ENCODE peak calls at places on chromosomes 12 and 14, in five cellular contexts. C is upper lobe of right lung, D is sigmoid colon, H is tibial nerve, M is neural progenitor cell. L is an unnamed sample.

GRCh38 chr12:116990971-116991966 is 80.5 kb downstream of the FBXW8 start:
- DNase-seq in C (no peak), D (no peak), H (no peak), M (no peak), L (no peak)

GRCh38 chr14:93977790-93978581 is 1.6 kb upstream of the ASB2 start:
- DNase-seq in C (no peak), D (no peak), H (no peak), M (no peak), L (peak; percentile 62)

GRCh38 chr12:38704455-38704854 is 200.9 kb downstream of the CPNE8 start:
- DNase-seq in C (no peak), D (no peak), H (no peak), M (no peak), L (no peak)

GRCh38 chr14:54794148-54794547 is 108.5 kb downstream of the GCH1 start:
- DNase-seq in C (no peak), D (no peak), H (no peak), M (no peak), L (no peak)

GRCh38 chr12:132554857-132555630 is 55.3 kb downstream of the LRCOL1 start:
- DNase-seq in C (no peak), D (no peak), H (no peak), M (peak; percentile 44), L (no peak)

GRCh38 chr12:106297075-106297474 is 5.5 kb upstream of the TCP11L2 start:
- DNase-seq in C (no peak), D (no peak), H (no peak), M (no peak), L (no peak)

GRCh38 chr12:39723831-39724230 is 104.2 kb upstream of the ABCD2 start:
- DNase-seq in C (no peak), D (no peak), H (no peak), M (no peak), L (no peak)

GRCh38 chr14:64943981-64944520 is 1.5 kb upstream of the GPX2 start:
- DNase-seq in C (no peak), D (no peak), H (no peak), M (no peak), L (no peak)

GRCh38 chr14:61343991-61344405 is 22.6 kb downstream of the PRKCH start:
- DNase-seq in C (no peak), D (no peak), H (no peak), M (no peak), L (no peak)

GRCh38 chr14:64510825-64511679 is 6.5 kb downstream of the ZBTB1 start:
- DNase-seq in C (no peak), D (peak; percentile 80), H (peak; percentile 93), M (peak; percentile 80), L (peak; percentile 46)

GRCh38 chr12:188910-189621 is 24.9 kb downstream of the SLC6A12 start:
- DNase-seq in C (peak; percentile 80), D (no peak), H (no peak), M (peak; percentile 91), L (peak; percentile 83)

GRCh38 chr12:116591608-116592115 is 32.5 kb downstream of the MAP1LC3B2 start:
- DNase-seq in C (no peak), D (no peak), H (no peak), M (no peak), L (no peak)

GRCh38 chr14:53881161-53881846 is 75.3 kb downstream of the BMP4 start:
- DNase-seq in C (no peak), D (no peak), H (no peak), M (no peak), L (no peak)

GRCh38 chr12:6263931-6264330 is 46.6 kb upstream of the PLEKHG6 start:
- DNase-seq in C (peak; percentile 35), D (no peak), H (no peak), M (no peak), L (no peak)

GRCh38 chr14:106528717-106529116 is 1002.3 kb downstream of the TMEM121 start:
- DNase-seq in C (no peak), D (no peak), H (no peak), M (no peak), L (no peak)

GRCh38 chr14:80055226-80055625 is 156.1 kb downstream of the DIO2 start:
- DNase-seq in C (no peak), D (no peak), H (no peak), M (no peak), L (no peak)

GRCh38 chr14:64760916-64761315 is 56.7 kb downstream of the PLEKHG3 start:
- DNase-seq in C (no peak), D (no peak), H (no peak), M (no peak), L (no peak)

GRCh38 chr12:647039-647712 is 16.1 kb downstream of the NINJ2 start:
- DNase-seq in C (no peak), D (peak; percentile 26), H (no peak), M (no peak), L (no peak)

GRCh38 chr14:106318700-106319099 is 792.3 kb downstream of the TMEM121 start:
- DNase-seq in C (no peak), D (no peak), H (no peak), M (no peak), L (no peak)

GRCh38 chr12:120965534-120966091 is 12.7 kb upstream of the HNF1A start:
- DNase-seq in C (no peak), D (no peak), H (no peak), M (no peak), L (no peak)

GRCh38 chr12:77232045-77232444 is 166.7 kb upstream of the E2F7 start:
- DNase-seq in C (no peak), D (no peak), H (peak; percentile 16), M (no peak), L (no peak)

GRCh38 chr12:31591308-31591901 is 469 bp upstream of the DENND5B start:
- DNase-seq in C (no peak), D (peak; percentile 68), H (peak; percentile 12), M (peak; percentile 36), L (no peak)

GRCh38 chr14:73344304-73344703 is 107.0 kb downstream of the PAPLN start:
- DNase-seq in C (no peak), D (no peak), H (no peak), M (no peak), L (no peak)

GRCh38 chr12:94704452-94704871 is 54.1 kb upstream of the TMCC3 start:
- DNase-seq in C (no peak), D (no peak), H (no peak), M (no peak), L (no peak)

GRCh38 chr12:70645494-70646317 is 8.5 kb upstream of the PTPRB start:
- DNase-seq in C (no peak), D (no peak), H (no peak), M (no peak), L (peak; percentile 52)

GRCh38 chr12:46483572-46484395 is 111.2 kb upstream of the SLC38A2 start:
- DNase-seq in C (no peak), D (no peak), H (no peak), M (no peak), L (no peak)

GRCh38 chr12:46487567-46488131 is 115.1 kb upstream of the SLC38A2 start:
- DNase-seq in C (no peak), D (no peak), H (no peak), M (no peak), L (no peak)

GRCh38 chr12:46486588-46486987 is 114.0 kb upstream of the SLC38A2 start:
- DNase-seq in C (no peak), D (no peak), H (no peak), M (no peak), L (no peak)

GRCh38 chr12:46485853-46486252 is 113.3 kb upstream of the SLC38A2 start:
- DNase-seq in C (no peak), D (no peak), H (no peak), M (no peak), L (no peak)

GRCh38 chr12:46484396-46485061 is 112.0 kb upstream of the SLC38A2 start:
- DNase-seq in C (no peak), D (no peak), H (no peak), M (no peak), L (no peak)
- TF ChIP-seq CTCF in C (no peak), D (no peak), H (no peak), M (no peak), L (no peak)

DNA sequence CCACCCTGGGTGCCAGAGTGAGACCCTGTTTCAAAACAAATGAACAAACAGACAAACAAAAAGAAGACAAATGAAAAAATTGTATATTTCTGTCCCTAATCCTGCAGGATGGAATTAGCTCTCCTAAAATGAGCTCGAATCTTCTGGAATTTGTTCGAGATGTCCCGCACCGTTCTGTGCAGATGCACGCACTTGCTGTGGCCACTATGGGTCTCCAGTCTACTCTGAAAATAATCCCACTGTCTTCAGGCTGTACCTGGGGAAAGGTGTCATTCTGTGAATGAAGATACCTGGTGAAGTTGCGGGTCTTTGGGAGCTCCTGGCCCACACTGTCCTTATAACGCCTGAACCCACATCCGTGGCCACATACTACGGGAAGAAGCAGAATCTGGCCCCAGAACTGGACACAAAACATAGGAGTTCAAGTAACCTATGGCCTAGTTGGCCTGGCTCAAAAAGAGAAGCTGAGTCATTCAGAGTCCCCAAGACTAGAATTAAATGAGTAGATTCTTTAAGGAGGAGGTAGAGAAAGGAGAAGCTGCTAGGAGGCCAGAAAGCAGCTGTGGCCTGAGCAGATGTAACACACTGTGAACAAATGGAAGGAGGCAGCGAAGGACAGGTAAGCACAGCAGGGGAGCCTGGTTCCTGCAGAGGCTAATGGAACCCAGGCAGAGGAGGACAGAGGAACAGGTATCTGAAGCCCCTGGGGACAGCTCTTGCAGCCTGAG is 108.6 kb downstream of the FOXN3 start:
- DNase-seq in C (no peak), D (no peak), H (no peak), M (no peak), L (no peak)
- H3K4me1 ChIP-seq in C (peaks cover 34% of the 10 kb centered on the region), D (peaks cover 35% of the 10 kb centered on the region), H (no peaks in the 10 kb centered on the region), M (peaks cover 31% of the 10 kb centered on the region), L (peaks cover 35% of the 10 kb centered on the region)

DNA sequence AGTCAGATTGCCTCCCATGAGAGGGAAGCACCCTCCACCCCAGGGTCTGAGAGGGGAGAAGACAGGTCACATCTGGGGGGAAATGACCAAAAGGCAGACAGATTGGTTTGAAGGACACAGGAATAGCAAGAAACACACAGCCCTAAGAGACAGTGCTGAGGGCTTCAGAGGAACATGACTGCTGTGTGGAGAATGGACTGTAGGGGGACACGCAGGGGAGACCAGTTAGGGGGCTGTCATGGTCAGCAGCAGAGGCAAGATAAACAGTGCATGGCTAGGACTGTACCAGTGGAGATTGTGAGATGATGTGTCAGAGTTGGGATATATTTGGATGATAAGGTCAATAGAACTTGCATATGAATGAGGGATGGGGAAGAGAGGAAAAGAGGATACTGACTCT is 19.7 kb downstream of the SMUG1 start:
- DNase-seq in C (no peak), D (no peak), H (no peak), M (no peak), L (no peak)
- TF ChIP-seq CTCF in C (no peak), D (no peak), H (no peak), M (peak; percentile 42), L (no peak)

DNA sequence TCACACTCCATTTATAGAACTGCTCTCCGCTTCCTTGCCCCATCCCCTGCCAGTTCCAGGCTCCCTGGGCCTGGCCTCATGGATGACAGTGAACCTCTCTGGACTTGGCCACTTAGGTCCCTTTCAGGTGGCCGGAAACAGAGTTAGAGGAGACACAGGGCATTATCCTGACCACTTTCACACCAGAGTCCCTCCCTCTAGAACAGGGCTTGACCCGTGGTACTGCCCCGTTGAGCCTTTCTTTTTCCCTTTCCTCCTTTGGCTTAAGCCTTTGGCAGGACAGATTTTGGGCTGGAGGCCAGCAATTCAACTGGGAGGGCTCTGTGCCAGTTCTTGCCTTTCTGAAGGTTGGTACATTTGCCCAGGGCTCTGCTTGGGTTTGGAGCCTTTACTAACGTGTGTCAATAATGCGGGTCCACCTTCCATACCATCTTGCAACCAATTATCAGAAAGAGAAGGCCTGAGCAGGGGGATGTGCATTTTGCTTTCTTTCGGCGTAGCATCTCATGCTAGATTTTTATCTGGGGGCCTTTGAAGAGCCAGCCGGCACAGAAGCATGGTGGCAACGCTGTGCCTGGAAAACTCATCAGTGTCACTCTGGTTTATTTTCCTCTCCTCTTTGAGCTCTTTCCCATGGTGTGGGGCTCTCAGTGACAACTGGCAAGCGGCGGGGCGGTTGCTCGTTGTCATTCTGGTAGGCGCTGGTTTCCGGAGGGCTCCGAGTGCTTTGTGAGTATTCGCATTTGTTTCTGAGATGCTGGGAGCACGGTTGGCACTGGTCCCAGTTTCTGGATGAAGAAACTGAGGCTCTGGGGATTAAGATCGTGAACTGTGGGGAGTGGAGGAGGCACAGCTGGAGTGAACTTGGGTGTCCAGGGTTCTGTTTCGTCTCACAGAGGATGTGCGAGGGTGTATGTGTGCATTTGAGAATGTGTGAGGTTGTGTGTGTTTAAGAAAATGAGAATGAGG is 23.0 kb downstream of the TPCN1 start:
- DNase-seq in C (peak; percentile 84), D (peak; percentile 90), H (peak; percentile 62), M (no peak), L (no peak)
- H3K4me1 ChIP-seq in C (peaks cover 72% of the 10 kb centered on the region), D (peaks cover 49% of the 10 kb centered on the region), H (no peaks in the 10 kb centered on the region), M (peaks cover 20% of the 10 kb centered on the region), L (peaks cover 51% of the 10 kb centered on the region)

L was measured in left lung.